ENCODE peak calls at places on chromosome 21, in four cellular contexts. One of them, this sample, is unnamed.
A peak's percentile ranks its signal among the peaks of the same experiment; 100 is the strongest.

GRCh38 chr21:45819478-45820170 is 161.9 kb upstream of the COL6A1 start:
- DNase-seq in A549: no peak
- DNase-seq in IMR-90: no peak
- DNase-seq in K562: no peak
- DNase-seq in this sample: no peak

GRCh38 chr21:32940079-32941014 is 85.4 kb upstream of the OLIG2 start:
- DNase-seq in A549: peak; percentile 7
- DNase-seq in IMR-90: peak; percentile 43
- DNase-seq in K562: peak; percentile 62
- DNase-seq in this sample: no peak

GRCh38 chr21:34881421-34881820 is 167.7 kb downstream of the RUNX1 start:
- DNase-seq in A549: no peak
- DNase-seq in IMR-90: peak; percentile 84
- DNase-seq in K562: no peak
- DNase-seq in this sample: no peak

GRCh38 chr21:38531610-38532009 is 33.3 kb upstream of the ERG start:
- DNase-seq in A549: no peak
- DNase-seq in IMR-90: no peak
- DNase-seq in K562: no peak
- DNase-seq in this sample: no peak

GRCh38 chr21:38913120-38913975 is 107.6 kb downstream of the ETS2 start:
- DNase-seq in A549: peak; percentile 38
- DNase-seq in IMR-90: peak; percentile 69
- DNase-seq in K562: peak; percentile 52
- DNase-seq in this sample: no peak

GRCh38 chr21:46141767-46142580 is 13.4 kb downstream of the FTCD start:
- DNase-seq in A549: no peak
- DNase-seq in IMR-90: no peak
- DNase-seq in K562: no peak
- DNase-seq in this sample: no peak

GRCh38 chr21:35217504-35218060 is 168.5 kb upstream of the RUNX1 start:
- DNase-seq in A549: peak; percentile 6
- DNase-seq in IMR-90: peak; percentile 85
- DNase-seq in K562: no peak
- DNase-seq in this sample: no peak

GRCh38 chr21:32173106-32173755 is 105.6 kb downstream of the MIS18A start:
- DNase-seq in A549: no peak
- DNase-seq in IMR-90: no peak
- DNase-seq in K562: no peak
- DNase-seq in this sample: no peak

GRCh38 chr21:26920055-26920454 is 46.8 kb downstream of the ADAMTS5 start:
- DNase-seq in A549: no peak
- DNase-seq in IMR-90: peak; percentile 53
- DNase-seq in K562: no peak
- DNase-seq in this sample: no peak

GRCh38 chr21:35226302-35226701 is 177.2 kb upstream of the RUNX1 start:
- DNase-seq in A549: no peak
- DNase-seq in IMR-90: peak; percentile 75
- DNase-seq in K562: no peak
- DNase-seq in this sample: no peak

GRCh38 chr21:40699366-40699765 is 147.6 kb downstream of the DSCAM start:
- DNase-seq in A549: no peak
- DNase-seq in IMR-90: no peak
- DNase-seq in K562: no peak
- DNase-seq in this sample: no peak

GRCh38 chr21:22189278-22189677 is 1191.1 kb downstream of the NCAM2 start:
- DNase-seq in A549: no peak
- DNase-seq in IMR-90: no peak
- DNase-seq in K562: no peak
- DNase-seq in this sample: no peak

GRCh38 chr21:31088196-31088751 is 50.0 kb upstream of the KRTAP19-8 start:
- DNase-seq in A549: no peak
- DNase-seq in IMR-90: no peak
- DNase-seq in K562: no peak
- DNase-seq in this sample: no peak

GRCh38 chr21:41045534-41046268 is 122.3 kb upstream of the BACE2 start:
- DNase-seq in A549: no peak
- DNase-seq in IMR-90: no peak
- DNase-seq in K562: no peak
- DNase-seq in this sample: no peak

GRCh38 chr21:30446969-30447368 is 6.9 kb downstream of the KRTAP15-1 start:
- DNase-seq in A549: no peak
- DNase-seq in IMR-90: no peak
- DNase-seq in K562: no peak
- DNase-seq in this sample: no peak

GRCh38 chr21:34311561-34312330 is 52.1 kb upstream of the KCNE2 start:
- DNase-seq in A549: no peak
- DNase-seq in IMR-90: no peak
- DNase-seq in K562: no peak
- DNase-seq in this sample: no peak

GRCh38 chr21:45900034-45900868 is 81.3 kb upstream of the COL6A1 start:
- DNase-seq in A549: no peak
- DNase-seq in IMR-90: no peak
- DNase-seq in K562: no peak
- DNase-seq in this sample: no peak

GRCh38 chr21:35933466-35933865 is 126.9 kb downstream of the SETD4 start:
- DNase-seq in A549: no peak
- DNase-seq in IMR-90: peak; percentile 86
- DNase-seq in K562: no peak
- DNase-seq in this sample: no peak

GRCh38 chr21:38807987-38808386 is 2.3 kb downstream of the ETS2 start:
- DNase-seq in A549: no peak
- DNase-seq in IMR-90: peak; percentile 51
- DNase-seq in K562: no peak
- DNase-seq in this sample: no peak

GRCh38 chr21:33797565-33797964 is 118.0 kb downstream of the ATP5PO start:
- DNase-seq in A549: no peak
- DNase-seq in IMR-90: no peak
- DNase-seq in K562: no peak
- DNase-seq in this sample: no peak

DNA sequence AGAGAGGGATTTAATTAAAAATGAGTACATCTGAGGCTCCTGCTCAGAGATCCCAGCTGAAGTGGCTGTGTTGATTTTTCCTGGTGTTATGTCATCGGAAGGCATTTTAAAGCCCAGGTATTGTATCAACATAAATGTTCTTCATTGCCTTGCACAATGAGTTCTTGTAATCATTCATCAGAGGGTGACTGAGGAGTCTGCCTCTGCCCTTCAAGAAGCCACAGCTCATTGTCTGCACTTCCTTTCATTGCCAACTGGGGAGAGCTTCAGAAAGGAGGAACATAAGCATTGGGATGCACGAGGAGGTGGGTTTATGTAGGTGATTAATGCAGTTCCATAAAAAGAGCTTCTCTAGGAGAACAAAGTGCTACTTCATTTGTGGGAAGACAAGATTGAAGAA is 124.3 kb downstream of the BACH1 start:
- DNase-seq in A549: no peak
- DNase-seq in IMR-90: no peak
- DNase-seq in K562: no peak
- DNase-seq in this sample: no peak
- TF ChIP-seq ELK1 in A549: no peak
- TF ChIP-seq ELK1 in IMR-90: no peak
- TF ChIP-seq ELK1 in K562: no peak
- TF ChIP-seq ELK1 in this sample: no peak

DNA sequence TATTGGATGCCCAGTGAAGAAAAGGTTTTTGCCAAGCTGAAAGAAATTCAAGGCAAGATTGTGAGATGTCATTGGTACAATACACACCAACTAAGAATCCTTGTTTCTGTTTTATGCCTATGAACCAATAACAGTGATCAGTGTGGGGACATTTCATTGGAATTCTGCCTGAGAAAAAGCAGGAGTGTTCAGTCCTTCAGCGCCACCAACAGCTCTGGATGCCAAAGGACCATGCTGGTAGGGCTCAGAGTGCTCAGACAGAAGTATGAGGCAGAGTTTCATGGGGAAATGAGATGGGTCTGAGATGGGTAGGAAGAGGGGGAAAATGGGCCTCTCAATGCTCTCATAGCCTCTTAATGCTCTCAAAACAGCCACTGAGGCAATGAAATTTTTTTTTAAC is 56.5 kb downstream of the GABPA start:
- DNase-seq in A549: no peak
- DNase-seq in IMR-90: no peak
- DNase-seq in K562: no peak
- DNase-seq in this sample: no peak
- TF ChIP-seq ELK1 in A549: no peak
- TF ChIP-seq ELK1 in IMR-90: no peak
- TF ChIP-seq ELK1 in K562: no peak
- TF ChIP-seq ELK1 in this sample: no peak

DNA sequence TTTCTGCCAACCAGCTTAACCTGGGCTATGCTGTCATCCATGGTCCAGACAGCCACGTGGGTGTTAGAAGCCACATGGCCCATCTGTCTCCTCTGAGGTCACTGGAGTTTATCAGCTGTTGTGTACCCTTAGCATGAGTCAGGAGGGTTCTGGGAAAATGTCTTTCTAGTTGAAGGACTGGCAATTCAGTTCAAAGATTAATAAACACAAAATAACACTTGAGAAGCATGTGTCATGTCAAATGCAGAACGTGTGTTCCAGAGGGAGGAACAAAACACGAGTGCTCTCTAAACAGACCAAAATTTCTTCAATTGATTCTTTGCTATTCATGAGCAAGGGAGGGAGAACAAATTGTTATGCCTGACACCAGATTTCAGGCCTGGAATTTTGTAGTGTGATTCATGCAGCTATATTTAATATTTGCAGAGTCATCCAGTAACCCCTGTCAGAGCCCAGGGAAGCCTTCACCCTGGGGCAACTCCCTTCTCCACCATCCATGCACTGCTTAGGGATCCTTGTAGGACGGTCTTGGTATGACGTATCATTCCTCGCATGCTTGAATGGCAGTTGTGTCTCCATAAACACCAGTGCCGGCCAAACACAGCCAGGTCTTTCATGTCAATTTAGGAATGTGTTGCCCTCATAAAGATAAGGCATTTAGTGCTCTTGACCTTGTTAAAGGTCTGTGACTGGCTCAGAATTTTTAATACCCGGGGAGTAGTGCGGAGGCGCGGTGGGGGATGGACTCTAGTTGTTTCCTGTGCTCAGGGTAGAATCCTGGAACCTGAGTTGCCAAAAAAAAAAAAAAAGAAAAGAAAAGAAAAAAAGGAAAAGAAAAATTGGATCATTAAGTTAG is 27.7 kb upstream of the DYRK1A start:
- DNase-seq in A549: peak; percentile 81
- DNase-seq in IMR-90: peak; percentile 92
- DNase-seq in K562: peak; percentile 84
- DNase-seq in this sample: no peak
- TF ChIP-seq ELK1 in A549: no peak
- TF ChIP-seq ELK1 in IMR-90: no peak
- TF ChIP-seq ELK1 in K562: no peak
- TF ChIP-seq ELK1 in this sample: no peak

GRCh38 chr21:44416193-44416592 is 39.1 kb upstream of the LRRC3 start:
- DNase-seq in A549: no peak
- DNase-seq in IMR-90: no peak
- DNase-seq in K562: no peak
- DNase-seq in this sample: no peak
- TF ChIP-seq ELK1 in A549: no peak
- TF ChIP-seq ELK1 in IMR-90: no peak
- TF ChIP-seq ELK1 in K562: no peak
- TF ChIP-seq ELK1 in this sample: no peak

GRCh38 chr21:44800971-44801467 is 601 bp downstream of the UBE2G2 start:
- DNase-seq in A549: peak; percentile 62
- DNase-seq in IMR-90: peak; percentile 26
- DNase-seq in K562: peak; percentile 72
- DNase-seq in this sample: no peak

GRCh38 chr21:44801468-44802395 is at the start of gene UBE2G2:
- DNase-seq in A549: peak; percentile 72
- DNase-seq in IMR-90: peak; percentile 65
- DNase-seq in K562: peak; percentile 97
- DNase-seq in this sample: no peak

GRCh38 chr21:44803651-44804050 is 2.0 kb upstream of the UBE2G2 start:
- DNase-seq in A549: no peak
- DNase-seq in IMR-90: no peak
- DNase-seq in K562: peak; percentile 51
- DNase-seq in this sample: no peak

GRCh38 chr21:44804762-44805161 is 3.1 kb upstream of the UBE2G2 start:
- DNase-seq in A549: no peak
- DNase-seq in IMR-90: no peak
- DNase-seq in K562: no peak
- DNase-seq in this sample: no peak

GRCh38 chr21:44802396-44803153 is 955 bp upstream of the UBE2G2 start:
- DNase-seq in A549: peak; percentile 12
- DNase-seq in IMR-90: no peak
- DNase-seq in K562: peak; percentile 64
- DNase-seq in this sample: no peak
- TF ChIP-seq ELK1 in A549: no peak
- TF ChIP-seq ELK1 in IMR-90: no peak
- TF ChIP-seq ELK1 in K562: no peak
- TF ChIP-seq ELK1 in this sample: no peak

GRCh38 chr21:17468698-17469097 is 44.1 kb upstream of the CXADR start:
- DNase-seq in A549: no peak
- DNase-seq in IMR-90: no peak
- DNase-seq in K562: no peak
- DNase-seq in this sample: no peak

GRCh38 chr21:17467392-17467791 is 45.5 kb upstream of the CXADR start:
- DNase-seq in A549: no peak
- DNase-seq in IMR-90: no peak
- DNase-seq in K562: no peak
- DNase-seq in this sample: no peak

GRCh38 chr21:17467829-17468228 is 45.0 kb upstream of the CXADR start:
- DNase-seq in A549: no peak
- DNase-seq in IMR-90: peak; percentile 56
- DNase-seq in K562: no peak
- DNase-seq in this sample: no peak

GRCh38 chr21:17463441-17463840 is 49.4 kb upstream of the CXADR start:
- DNase-seq in A549: peak; percentile 15
- DNase-seq in IMR-90: peak; percentile 97
- DNase-seq in K562: no peak
- DNase-seq in this sample: no peak

GRCh38 chr21:17466166-17466565 is 46.7 kb upstream of the CXADR start:
- DNase-seq in A549: no peak
- DNase-seq in IMR-90: peak; percentile 83
- DNase-seq in K562: no peak
- DNase-seq in this sample: no peak
- TF ChIP-seq ELK1 in A549: no peak
- TF ChIP-seq ELK1 in IMR-90: no peak
- TF ChIP-seq ELK1 in K562: no peak
- TF ChIP-seq ELK1 in this sample: no peak

GRCh38 chr21:42423685-42424084 is 20.0 kb downstream of the UBASH3A start:
- DNase-seq in A549: no peak
- DNase-seq in IMR-90: no peak
- DNase-seq in K562: no peak
- DNase-seq in this sample: no peak

GRCh38 chr21:42423197-42423675 is 19.5 kb downstream of the UBASH3A start:
- DNase-seq in A549: no peak
- DNase-seq in IMR-90: no peak
- DNase-seq in K562: no peak
- DNase-seq in this sample: peak; percentile 79

GRCh38 chr21:42417533-42417932 is 13.8 kb downstream of the UBASH3A start:
- DNase-seq in A549: no peak
- DNase-seq in IMR-90: no peak
- DNase-seq in K562: no peak
- DNase-seq in this sample: peak; percentile 81

GRCh38 chr21:42419845-42420244 is 16.1 kb downstream of the UBASH3A start:
- DNase-seq in A549: no peak
- DNase-seq in IMR-90: no peak
- DNase-seq in K562: no peak
- DNase-seq in this sample: no peak

GRCh38 chr21:42421018-42421793 is 17.5 kb downstream of the UBASH3A start:
- DNase-seq in A549: no peak
- DNase-seq in IMR-90: no peak
- DNase-seq in K562: no peak
- DNase-seq in this sample: no peak
- TF ChIP-seq ELK1 in A549: no peak
- TF ChIP-seq ELK1 in IMR-90: no peak
- TF ChIP-seq ELK1 in K562: no peak
- TF ChIP-seq ELK1 in this sample: no peak